ENCODE peak calls at places on chromosomes 2 and 18, in five cellular contexts. H is cardiac fibroblast, M is GM04504, D is endothelial cell of umbilical vein, E is NT2/D1. O is an unnamed sample.

GRCh38 chr2:16727256-16727655 is 61.6 kb upstream of the CYRIA start:
- DNase-seq in D (peak; percentile 56), E (no peak), H (peak; percentile 54), M (no peak), O (peak; percentile 62)

GRCh38 chr18:23165271-23165670 is 30.0 kb downstream of the CABLES1 start:
- DNase-seq in H (no peak), D (no peak), M (no peak), E (no peak), O (no peak)

GRCh38 chr18:22932885-22933205 is 283 bp upstream of the RBBP8 start:
- DNase-seq in H (no peak), M (no peak), D (no peak), E (no peak), O (no peak)

GRCh38 chr2:157329524-157329923 is 3.9 kb upstream of the ERMN start:
- DNase-seq in E (no peak), D (no peak), M (no peak), H (no peak), O (no peak)

GRCh38 chr2:177727577-177728351 is 335.2 kb downstream of the AGPS start:
- DNase-seq in M (no peak), E (no peak), H (no peak), D (no peak), O (no peak)

GRCh38 chr2:4715065-4715464 is 977.1 kb upstream of the SOX11 start:
- DNase-seq in E (peak; percentile 39), M (no peak), D (peak; percentile 52), H (no peak), O (no peak)

GRCh38 chr2:129458451-129458850 is 521.0 kb upstream of the RAB6C start:
- DNase-seq in H (no peak), D (no peak), M (no peak), E (no peak), O (no peak)

GRCh38 chr2:35503738-35504160 is 851.8 kb upstream of the CRIM1 start:
- DNase-seq in D (peak; percentile 96), E (no peak), H (no peak), M (no peak), O (peak; percentile 89)

GRCh38 chr2:38176619-38177021 is 100.7 kb upstream of the CYP1B1 start:
- DNase-seq in H (peak; percentile 66), M (no peak), E (no peak), D (no peak), O (no peak)

GRCh38 chr18:25229080-25229479 is 122.9 kb downstream of the ZNF521 start:
- DNase-seq in H (peak; percentile 70), D (peak; percentile 100), E (no peak), M (peak; percentile 48), O (peak; percentile 100)

O was measured in dermis blood vessel endothelial cell.